ENCODE peak calls at places on chromosomes 6 and 20, in eight cellular contexts. N is GM12864, J is ovary, W is WTC11, X is HL-60, B is brain microvascular endothelial cell, I is lung, L is osteocyte. V is an unnamed sample.

GRCh38 chr20:19457551-19457950 is 245.1 kb downstream of the SLC24A3 start:
- DNase-seq in B (no peak), I (no peak), W (no peak), L (no peak), X (no peak), N (no peak), J (no peak), V (no peak)

GRCh38 chr6:38470548-38470947 is 169.2 kb downstream of the BTBD9 start:
- DNase-seq in L (no peak), W (no peak), N (no peak), X (no peak), B (no peak), I (no peak), J (no peak), V (no peak)

GRCh38 chr6:16739329-16739801 is 21.9 kb downstream of the ATXN1 start:
- DNase-seq in X (no peak), W (no peak), N (no peak), I (no peak), J (no peak), B (no peak), L (no peak), V (no peak)

GRCh38 chr6:2166717-2167116 is 78.7 kb downstream of the GMDS start:
- DNase-seq in L (no peak), N (no peak), W (no peak), J (no peak), B (no peak), I (no peak), X (no peak), V (no peak)

GRCh38 chr6:134472661-134473060 is 154.7 kb upstream of the SGK1 start:
- DNase-seq in X (no peak), B (no peak), J (no peak), I (no peak), L (no peak), N (no peak), W (no peak), V (no peak)

GRCh38 chr6:130240232-130240631 is 17.5 kb upstream of the SAMD3 start:
- DNase-seq in B (peak), W (no peak), J (no peak), L (no peak), X (no peak), N (no peak), I (no peak), V (no peak)

GRCh38 chr6:138692978-138693909 is 80.3 kb upstream of the CCDC28A start:
- DNase-seq in B (peak), L (peak), J (peak), W (peak), N (no peak), I (peak), X (peak), V (peak)

GRCh38 chr20:58551631-58552030 is 36.4 kb upstream of the APCDD1L start:
- DNase-seq in W (no peak), X (no peak), J (no peak), N (no peak), I (no peak), B (no peak), L (peak), V (no peak)

GRCh38 chr6:79570802-79571367 is 33.7 kb upstream of the LCA5 start:
- DNase-seq in L (no peak), I (no peak), J (no peak), N (no peak), B (no peak), X (no peak), W (no peak), V (peak)

GRCh38 chr20:461254-462198 is 807 bp downstream of the TBC1D20 start:
- DNase-seq in I (peak), B (peak), L (peak), W (peak), X (no peak), J (peak), N (no peak), V (peak)

GRCh38 chr20:58019027-58019849 is 209.2 kb downstream of the ANKRD60 start:
- DNase-seq in W (no peak), I (no peak), B (peak), L (no peak), J (no peak), N (no peak), X (no peak), V (no peak)

GRCh38 chr6:97841763-97842162 is 558.7 kb upstream of the MMS22L start:
- DNase-seq in J (no peak), B (no peak), W (no peak), I (no peak), N (no peak), X (no peak), L (no peak), V (no peak)

GRCh38 chr20:481167-481566 is 18.8 kb upstream of the TBC1D20 start:
- DNase-seq in N (no peak), J (no peak), L (no peak), X (no peak), W (no peak), B (no peak), I (no peak), V (no peak)

GRCh38 chr6:1062786-1063545 is 248.9 kb upstream of the FOXQ1 start:
- DNase-seq in L (no peak), X (no peak), I (no peak), W (peak), N (no peak), B (no peak), J (no peak), V (peak)

GRCh38 chr6:47922391-47922790 is 140.6 kb downstream of the OPN5 start:
- DNase-seq in I (no peak), J (no peak), X (no peak), W (peak), L (no peak), N (no peak), B (no peak), V (no peak)

GRCh38 chr6:74606488-74607135 is 599.2 kb downstream of the COL12A1 start:
- DNase-seq in L (no peak), B (peak), J (no peak), X (no peak), N (no peak), I (no peak), W (no peak), V (no peak)

GRCh38 chr6:134391221-134391620 is 73.3 kb upstream of the SGK1 start:
- DNase-seq in B (no peak), W (no peak), X (no peak), N (no peak), I (no peak), J (no peak), L (no peak), V (no peak)

GRCh38 chr6:13234130-13234529 is 94.2 kb downstream of the TBC1D7 start:
- DNase-seq in X (no peak), B (no peak), J (no peak), W (no peak), N (no peak), L (peak), I (no peak), V (no peak)

GRCh38 chr6:13226071-13226470 is 102.3 kb downstream of the TBC1D7 start:
- DNase-seq in W (no peak), B (no peak), L (no peak), I (no peak), N (no peak), J (no peak), X (no peak), V (no peak)

GRCh38 chr6:13228264-13229204 is 99.8 kb downstream of the TBC1D7 start:
- DNase-seq in X (no peak), I (no peak), B (no peak), N (no peak), L (peak), J (no peak), W (no peak), V (no peak)

GRCh38 chr6:13233106-13233505 is 95.2 kb downstream of the TBC1D7 start:
- DNase-seq in B (no peak), J (no peak), I (no peak), L (no peak), N (no peak), X (no peak), W (no peak), V (no peak)

DNA sequence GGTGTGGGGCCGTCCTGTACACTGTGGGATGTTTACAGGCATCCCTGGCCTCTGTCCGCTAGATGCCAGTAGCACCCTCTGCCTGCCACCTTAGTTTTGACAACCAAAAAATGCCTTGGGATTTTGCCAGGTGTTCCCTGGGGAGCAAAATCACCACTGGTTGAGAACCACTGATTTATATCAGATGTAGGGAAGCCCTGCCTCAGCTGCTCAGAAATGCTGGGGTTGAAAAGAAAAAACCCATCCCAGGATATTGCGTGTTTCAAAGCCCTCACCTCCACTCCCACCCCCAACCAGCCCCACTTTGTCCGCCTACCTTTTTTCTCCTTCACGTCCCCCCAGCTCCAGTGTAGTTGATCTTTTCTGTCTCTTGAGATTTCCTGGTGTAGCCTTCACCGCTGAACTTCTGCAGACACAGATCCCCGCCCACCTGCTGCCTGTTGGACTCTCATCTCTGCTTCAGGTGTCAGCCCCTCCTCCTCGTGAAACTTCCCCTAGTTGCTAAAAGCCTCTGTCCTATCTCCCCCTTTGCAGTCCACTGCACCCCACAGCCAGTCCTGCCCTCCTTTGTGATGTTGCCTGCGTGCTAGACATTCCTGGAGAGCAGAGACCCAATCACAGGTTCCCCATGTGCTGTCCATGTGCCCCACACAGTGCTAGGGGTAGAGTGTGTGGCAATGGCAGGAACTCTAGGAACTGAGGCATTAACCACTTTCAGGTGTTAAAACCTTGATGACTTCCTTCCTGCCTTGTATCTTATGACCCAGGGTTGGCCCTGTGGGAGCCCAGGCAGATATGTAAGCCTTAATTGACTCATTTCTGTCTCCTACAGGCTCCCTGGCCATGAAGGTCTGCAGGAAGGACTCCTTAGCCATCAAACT is 98.9 kb downstream of the TBC1D7 start:
- DNase-seq in X (no peak), L (no peak), I (no peak), J (no peak), B (peak), N (peak), W (peak), V (peak)
- TF ChIP-seq CTCF in X (no peak), L (no peak), I (no peak), J (no peak), B (no peak), N (peak), W (no peak), V (peak)

GRCh38 chr6:36979343-36979742 is 6.7 kb downstream of the MTCH1 start:
- DNase-seq in N (no peak), X (no peak), I (no peak), L (no peak), B (peak), J (peak), W (no peak), V (peak)

GRCh38 chr6:36983538-36983937 is 2.5 kb downstream of the MTCH1 start:
- DNase-seq in B (no peak), N (no peak), X (no peak), L (no peak), I (no peak), W (no peak), J (no peak), V (no peak)

GRCh38 chr6:36978687-36979086 is 7.3 kb downstream of the MTCH1 start:
- DNase-seq in N (no peak), B (no peak), J (no peak), L (no peak), X (no peak), W (no peak), I (no peak), V (no peak)

GRCh38 chr6:36980129-36980528 is 5.9 kb downstream of the MTCH1 start:
- DNase-seq in X (no peak), L (no peak), J (no peak), B (no peak), I (no peak), N (no peak), W (no peak), V (no peak)

DNA sequence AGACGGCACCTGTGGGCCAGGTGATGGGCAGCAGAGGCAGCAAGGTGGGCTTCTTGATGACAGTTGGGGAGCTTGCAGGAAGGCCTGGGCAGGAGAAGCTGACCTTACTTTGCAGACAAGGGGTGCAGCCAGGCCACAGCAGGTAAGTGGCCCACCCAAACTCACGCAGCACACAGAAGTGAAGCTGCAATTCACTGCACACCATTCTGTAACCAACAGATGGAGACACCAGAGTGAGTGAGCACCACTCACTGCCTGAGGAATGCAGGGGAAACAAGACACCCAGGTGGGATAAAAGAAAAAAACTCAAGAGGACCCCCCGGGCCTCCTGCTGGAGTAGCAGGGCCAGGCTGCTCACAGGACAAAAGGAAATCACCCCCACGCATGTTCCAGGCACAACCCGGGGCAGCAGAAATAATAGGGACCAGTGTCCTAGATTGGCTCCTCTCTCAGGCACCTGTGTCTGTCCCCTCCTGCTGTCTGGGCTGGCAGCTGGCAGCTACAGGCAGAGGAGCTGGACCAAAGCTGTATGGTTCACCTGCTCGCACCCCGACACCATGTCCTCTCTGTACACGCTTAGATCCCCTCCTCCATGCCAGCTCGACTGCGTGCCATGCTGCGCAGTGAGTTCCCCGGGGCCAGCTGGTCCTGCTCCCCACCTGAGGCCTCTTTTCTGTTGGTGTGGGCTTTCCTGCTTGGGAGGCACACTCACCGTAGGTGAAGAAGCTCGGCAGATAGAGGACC is 4.9 kb downstream of the MTCH1 start:
- DNase-seq in X (no peak), W (no peak), I (no peak), N (no peak), B (no peak), J (no peak), L (no peak), V (no peak)
- TF ChIP-seq CTCF in X (no peak), W (no peak), I (no peak), N (no peak), B (peak), J (no peak), L (no peak), V (peak)

GRCh38 chr6:157379656-157380457 is 1.1 kb upstream of the ZDHHC14 start:
- DNase-seq in L (peak), X (peak), B (peak), I (peak), J (peak), N (peak), W (peak), V (peak)

GRCh38 chr6:157380458-157380778 is 572 bp upstream of the ZDHHC14 start:
- DNase-seq in W (peak), I (no peak), L (no peak), X (no peak), J (no peak), N (no peak), B (no peak), V (peak)

GRCh38 chr6:157380779-157381561 is at the start of gene ZDHHC14:
- DNase-seq in I (peak), N (peak), J (peak), L (peak), W (peak), X (peak), B (peak), V (peak)

GRCh38 chr6:157383471-157383870 is 2.5 kb downstream of the ZDHHC14 start:
- DNase-seq in X (no peak), J (no peak), L (no peak), N (no peak), B (no peak), I (no peak), W (no peak), V (no peak)

DNA sequence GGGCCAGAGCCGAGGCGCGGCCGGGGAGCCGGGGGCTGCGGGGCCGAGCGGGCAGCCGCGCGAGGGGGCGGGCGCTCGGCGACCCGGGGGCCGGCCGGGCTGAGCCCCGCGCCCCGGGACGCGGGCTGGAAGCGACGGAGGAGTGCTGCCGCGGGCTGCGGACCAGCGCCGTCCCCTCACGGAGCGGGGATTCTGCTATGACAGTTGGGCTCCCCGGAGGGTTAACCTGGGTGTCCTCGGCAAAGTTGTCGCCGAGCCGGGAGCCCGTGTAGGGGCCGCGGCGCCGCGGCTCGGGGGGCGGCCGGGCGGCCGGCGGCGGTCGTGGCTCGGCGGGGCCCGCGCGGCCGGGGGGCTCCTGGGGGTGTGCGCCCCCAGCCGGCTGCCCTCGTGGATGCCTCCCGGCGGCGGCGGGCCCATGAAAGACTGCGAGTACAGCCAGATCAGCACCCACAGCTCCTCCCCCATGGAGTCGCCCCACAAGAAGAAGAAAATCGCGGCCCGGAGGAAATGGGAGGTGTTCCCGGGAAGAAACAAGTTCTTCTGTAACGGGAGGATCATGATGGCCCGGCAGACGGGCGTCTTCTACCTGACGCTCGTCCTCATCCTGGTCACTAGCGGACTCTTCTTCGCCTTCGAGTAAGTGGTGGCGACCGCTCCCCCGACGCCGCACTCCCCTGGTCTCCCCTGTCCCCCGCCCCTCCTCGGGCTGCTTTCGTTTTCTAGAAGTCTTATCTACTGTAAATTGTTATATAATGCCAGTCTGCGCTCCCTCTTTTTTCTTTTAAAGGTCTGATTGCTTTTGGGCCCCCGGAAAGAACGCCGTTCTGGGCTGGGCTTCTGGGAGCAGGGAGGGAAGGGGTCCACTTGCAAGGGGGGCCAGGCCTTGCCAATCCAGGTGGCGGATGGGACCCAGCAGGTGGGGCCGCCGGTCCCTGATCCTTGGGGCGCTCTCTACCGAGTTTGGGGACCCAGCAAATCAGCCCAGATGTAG is 936 bp downstream of the ZDHHC14 start:
- DNase-seq in N (no peak), J (peak), I (peak), B (peak), W (peak), X (no peak), L (no peak), V (peak)
- TF ChIP-seq CTCF in N (peak), J (no peak), I (no peak), B (peak), W (no peak), X (no peak), L (peak), V (peak)

GRCh38 chr6:19452495-19452894 is 384.7 kb upstream of the ID4 start:
- DNase-seq in L (no peak), B (no peak), J (no peak), X (no peak), N (no peak), W (peak), I (no peak), V (no peak)
- TF ChIP-seq CTCF in L (no peak), B (peak), J (no peak), X (no peak), N (no peak), W (no peak), I (no peak), V (no peak)

GRCh38 chr20:5806457-5807263 is 56.5 kb downstream of the SHLD1 start:
- DNase-seq in I (no peak), W (no peak), X (no peak), J (no peak), N (no peak), B (no peak), L (peak), V (no peak)
- TF ChIP-seq CTCF in I (no peak), W (no peak), X (no peak), J (no peak), N (peak), B (peak), L (no peak), V (peak)

DNA sequence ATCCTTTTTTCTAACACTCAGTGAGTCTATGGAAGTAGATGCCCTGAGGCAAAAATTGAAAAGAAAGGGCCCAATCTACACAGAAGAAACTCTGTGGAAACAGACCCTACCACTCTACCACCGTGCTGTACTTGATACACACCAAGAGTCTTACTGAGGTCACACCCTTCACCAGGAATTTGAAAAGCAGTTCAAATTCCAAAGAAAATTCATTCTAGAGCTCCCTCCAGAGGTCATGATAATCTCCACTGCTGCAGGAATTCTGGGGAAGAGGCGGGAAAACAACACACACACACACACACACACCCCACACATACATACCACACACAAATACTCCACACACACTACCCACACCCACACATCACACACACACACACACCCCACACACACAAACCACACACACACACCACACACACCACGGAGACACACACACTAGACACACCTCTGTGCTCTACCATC is 336.8 kb downstream of the HDGFL1 start:
- DNase-seq in N (no peak), W (no peak), X (no peak), J (no peak), L (no peak), B (peak), I (no peak), V (no peak)
- TF ChIP-seq CTCF in N (no peak), W (no peak), X (no peak), J (no peak), L (peak), B (peak), I (no peak), V (no peak)